ENCODE peak calls at places on chromosomes 3 and 15, in nine cellular contexts. M is NCI-H460; N is mammary epithelial cell; P is activated T-cell treated with anti-CD3 and anti-CD28 coated beads, Interleukin-2, amount 50 U/mL, for 72 hours; V is immature natural killer cell; L is mesendoderm; X is AG04450; W is mesothelial cell of epicardium; F is fibroblast of pulmonary artery. I is an unnamed sample.

GRCh38 chr3:180421221-180421620 is 180.7 kb upstream of the TTC14 start:
- DNase-seq in M (no peak), N (no peak), P (no peak), V (no peak), L (peak), X (no peak), W (no peak), F (peak), I (no peak)

GRCh38 chr3:105402287-105402801 is 35.6 kb downstream of the ALCAM start:
- DNase-seq in M (no peak), N (peak), P (no peak), V (no peak), L (peak), X (no peak), W (no peak), F (no peak), I (no peak)

GRCh38 chr15:94305133-94305532 is 73.8 kb downstream of the MCTP2 start:
- DNase-seq in M (no peak), N (peak), P (peak), V (peak), L (no peak), X (no peak), W (no peak), F (no peak), I (no peak)

GRCh38 chr15:65060641-65061397 is 7.0 kb downstream of the RASL12 start:
- DNase-seq in M (no peak), N (no peak), P (no peak), V (no peak), L (no peak), X (no peak), W (no peak), F (no peak), I (no peak)

GRCh38 chr15:37885651-37886050 is 48.8 kb upstream of the TMCO5A start:
- DNase-seq in M (no peak), N (no peak), P (no peak), V (no peak), L (no peak), X (no peak), W (no peak), F (no peak), I (no peak)

GRCh38 chr15:77251662-77252061 is 168.2 kb downstream of the PEAK1 start:
- DNase-seq in M (no peak), N (no peak), P (no peak), V (no peak), L (peak), X (no peak), W (no peak), F (peak), I (no peak)

GRCh38 chr3:192887047-192887446 is 30.6 kb downstream of the MB21D2 start:
- DNase-seq in M (peak), N (no peak), P (peak), V (no peak), L (peak), X (no peak), W (no peak), F (peak), I (no peak)

GRCh38 chr3:147237991-147238390 is 168.4 kb downstream of the ZIC4 start:
- DNase-seq in M (no peak), N (no peak), P (no peak), V (no peak), L (no peak), X (no peak), W (no peak), F (no peak), I (no peak)

GRCh38 chr3:139202226-139202958 is 141.4 kb upstream of the MRPS22 start:
- DNase-seq in M (no peak), N (peak), P (peak), V (no peak), L (peak), X (no peak), W (no peak), F (no peak), I (no peak)

GRCh38 chr3:167882057-167882667 is 146.6 kb downstream of the SERPINI1 start:
- DNase-seq in M (peak), N (peak), P (no peak), V (peak), L (peak), X (peak), W (no peak), F (peak), I (peak)

GRCh38 chr3:70871909-70872656 is 559.6 kb upstream of the MDFIC2 start:
- DNase-seq in M (no peak), N (peak), P (no peak), V (no peak), L (peak), X (no peak), W (no peak), F (peak), I (peak)

GRCh38 chr3:187667526-187667925 is 2.7 kb downstream of the SST start:
- DNase-seq in M (no peak), N (no peak), P (no peak), V (no peak), L (no peak), X (no peak), W (no peak), F (no peak), I (no peak)

GRCh38 chr3:100401674-100402036 is 316 bp downstream of the LNP1 start:
- DNase-seq in M (no peak), N (no peak), P (peak), V (no peak), L (peak), X (no peak), W (no peak), F (peak), I (no peak)

I was measured in smooth muscle cell of the brain vasculature.